ENCODE peak calls at places on chromosomes 2 and 18, in eight cellular contexts. I, L, D, C, J, M, O and V are unnamed samples.

GRCh38 chr2:104262714-104263113 is 591.2 kb upstream of the POU3F3 start:
- DNase-seq in M (no peak), D (no peak), I (no peak), O (no peak), L (no peak), C (no peak), J (no peak), V (no peak)

GRCh38 chr2:148614024-148614331 is 30.6 kb upstream of the EPC2 start:
- DNase-seq in L (peak; percentile 32), I (no peak), O (no peak), C (no peak), M (no peak), J (no peak), D (no peak), V (no peak)

GRCh38 chr2:110143982-110144381 is 28.4 kb upstream of the MALL start:
- DNase-seq in L (no peak), I (no peak), C (no peak), O (no peak), D (no peak), M (no peak), J (no peak), V (no peak)

GRCh38 chr18:57789105-57789504 is 14.0 kb downstream of the ATP8B1 start:
- DNase-seq in D (no peak), J (no peak), C (no peak), O (no peak), L (no peak), M (no peak), I (no peak), V (no peak)

GRCh38 chr2:231017250-231017636 is 20.1 kb upstream of the C2orf72 start:
- DNase-seq in I (no peak), L (peak; percentile 9), C (no peak), J (no peak), O (no peak), M (peak; percentile 15), D (no peak), V (no peak)

GRCh38 chr18:27619906-27620305 is 434.8 kb upstream of the CHST9 start:
- DNase-seq in J (no peak), C (no peak), I (no peak), M (no peak), O (no peak), D (no peak), L (no peak), V (no peak)

GRCh38 chr18:45353530-45353929 is 261.7 kb upstream of the SLC14A2 start:
- DNase-seq in L (peak; percentile 34), C (no peak), M (no peak), I (no peak), J (no peak), O (no peak), D (no peak), V (no peak)

GRCh38 chr2:27989149-27989548 is 98.6 kb downstream of the BABAM2 start:
- DNase-seq in C (no peak), D (peak; percentile 20), J (no peak), M (no peak), O (no peak), I (no peak), L (no peak), V (no peak)

GRCh38 chr18:57784034-57784815 is 18.9 kb downstream of the ATP8B1 start:
- DNase-seq in M (no peak), C (no peak), L (no peak), I (no peak), D (peak; percentile 49), O (peak; percentile 1), J (no peak), V (no peak)

GRCh38 chr2:102245266-102246151 is 58.7 kb downstream of the IL1RL2 start:
- DNase-seq in L (no peak), O (no peak), J (no peak), D (no peak), M (no peak), C (peak; percentile 46), I (no peak), V (no peak)

GRCh38 chr2:157596992-157597681 is 31.5 kb downstream of the ACVR1C start:
- DNase-seq in J (peak; percentile 55), O (no peak), M (peak; percentile 72), I (no peak), L (no peak), C (peak; percentile 75), D (no peak), V (no peak)

GRCh38 chr2:227942021-227942420 is 70.6 kb downstream of the DAW1 start:
- DNase-seq in M (no peak), L (no peak), C (no peak), O (no peak), J (no peak), D (no peak), I (no peak), V (no peak)

GRCh38 chr2:71710367-71710766 is 257.0 kb downstream of the DYSF start:
- DNase-seq in L (no peak), J (no peak), C (no peak), O (no peak), D (no peak), M (no peak), I (no peak), V (no peak)

GRCh38 chr2:157662401-157662800 is 33.7 kb upstream of the ACVR1C start:
- DNase-seq in L (no peak), D (no peak), C (no peak), I (no peak), O (no peak), J (no peak), M (no peak), V (no peak)

GRCh38 chr2:239834143-239834542 is 191.0 kb downstream of the NDUFA10 start:
- DNase-seq in D (no peak), M (no peak), L (no peak), C (peak; percentile 30), I (no peak), J (no peak), O (no peak), V (peak; percentile 49)

GRCh38 chr2:6452702-6453481 is 412.8 kb downstream of the CMPK2 start:
- DNase-seq in O (no peak), C (no peak), L (no peak), J (no peak), I (no peak), M (no peak), D (peak; percentile 48), V (no peak)

GRCh38 chr2:160584972-160585494 is 91.4 kb upstream of the RBMS1 start:
- DNase-seq in L (peak; percentile 54), M (no peak), I (no peak), C (no peak), O (no peak), J (no peak), D (peak; percentile 11), V (no peak)

GRCh38 chr18:22547807-22548561 is 130.3 kb upstream of the CTAGE1 start:
- DNase-seq in J (no peak), D (no peak), M (no peak), C (no peak), O (no peak), I (no peak), L (no peak), V (no peak)

GRCh38 chr18:67980241-67980640 is 463.7 kb upstream of the DSEL start:
- DNase-seq in M (no peak), L (no peak), D (no peak), J (no peak), C (no peak), I (no peak), O (no peak), V (no peak)

GRCh38 chr2:163828760-163829159 is 93.0 kb upstream of the FIGN start:
- DNase-seq in I (no peak), M (no peak), O (no peak), C (no peak), L (no peak), J (no peak), D (no peak), V (no peak)

GRCh38 chr2:54572636-54573531 is 116.8 kb downstream of the SPTBN1 start:
- DNase-seq in M (peak; percentile 82), L (peak; percentile 82), O (no peak), I (no peak), J (no peak), C (peak; percentile 73), D (peak; percentile 39), V (no peak)

GRCh38 chr2:20992201-20992711 is 51.6 kb downstream of the APOB start:
- DNase-seq in O (no peak), J (no peak), L (peak; percentile 6), I (no peak), D (no peak), M (no peak), C (no peak), V (no peak)

GRCh38 chr18:50203801-50204604 is 9.1 kb upstream of the MYO5B start:
- DNase-seq in C (no peak), D (peak; percentile 39), M (peak; percentile 21), J (peak; percentile 42), O (no peak), L (peak; percentile 19), I (peak; percentile 50), V (no peak)

GRCh38 chr2:151627368-151627767 is 106.9 kb downstream of the NEB start:
- DNase-seq in L (no peak), I (no peak), O (no peak), J (no peak), D (no peak), C (no peak), M (no peak), V (no peak)

GRCh38 chr2:240960963-240961876 is 37.2 kb upstream of the SNED1 start:
- DNase-seq in O (peak; percentile 59), L (no peak), C (peak; percentile 39), D (no peak), I (no peak), J (no peak), M (peak; percentile 5), V (peak; percentile 65)

GRCh38 chr2:96887419-96888081 is 17.7 kb upstream of the SEMA4C start:
- DNase-seq in D (no peak), I (no peak), M (no peak), J (no peak), C (no peak), O (no peak), L (no peak), V (no peak)

GRCh38 chr18:42339324-42339723 is 384.3 kb downstream of the PIK3C3 start:
- DNase-seq in M (no peak), J (no peak), L (peak; percentile 67), C (no peak), D (no peak), I (no peak), O (no peak), V (no peak)

GRCh38 chr18:11925800-11926481 is 17.8 kb upstream of the MPPE1 start:
- DNase-seq in J (peak; percentile 69), O (no peak), I (no peak), D (no peak), C (no peak), L (no peak), M (no peak), V (no peak)